ENCODE peak calls at places on chromosomes 3 and 15, in nine cellular contexts. M is stimulated activated CD8-positive, alpha-beta memory T cell treated with anti-CD3 and anti-CD28 coated beads, Interleukin-2, amount 100 ng/mL, for 48 hours; O is tibial nerve; Q is A549; J is stimulated activated CD4-positive, alpha-beta T cell treated with anti-CD3 and anti-CD28 coated beads, Interleukin-1b, Interleukin-23, amount 100 ng/mL, for 48 hours; T is body of pancreas; D is T-helper 2 cell treated with Interferon-gamma antibody and Interleukin-4, amounts not matched to agents 5 μg/mL and 100 μg/mL, for 36 hours; N is NCI-H146; R is HEK293T. A is an unnamed sample.

GRCh38 chr3:132180337-132180791 is 136.8 kb upstream of the ACP3 start:
- DNase-seq in M (no peak), O (no peak), Q (peak), J (no peak), T (no peak), D (no peak), N (peak), R (peak), A (peak)

GRCh38 chr3:58414538-58415197 is 19.0 kb downstream of the PDHB start:
- DNase-seq in M (no peak), O (peak), Q (peak), J (peak), T (peak), D (peak), N (peak), R (peak), A (peak)

GRCh38 chr3:46586738-46587246 is 20.7 kb upstream of the LRRC2 start:
- DNase-seq in M (no peak), O (no peak), Q (no peak), J (no peak), T (no peak), D (no peak), N (no peak), R (no peak), A (no peak)

GRCh38 chr15:77416954-77417353 is 3.0 kb downstream of the PEAK1 start:
- DNase-seq in M (no peak), O (no peak), Q (no peak), J (no peak), T (no peak), D (no peak), N (no peak), R (no peak), A (no peak)

GRCh38 chr15:50051811-50052419 is 67.1 kb downstream of the ATP8B4 start:
- DNase-seq in M (no peak), O (peak), Q (peak), J (peak), T (peak), D (no peak), N (no peak), R (peak), A (peak)

GRCh38 chr15:75203908-75204263 is 2.2 kb downstream of the C15orf39 start:
- DNase-seq in M (no peak), O (no peak), Q (no peak), J (peak), T (no peak), D (peak), N (no peak), R (no peak), A (no peak)

GRCh38 chr3:14300721-14301377 is 101.6 kb upstream of the SLC6A6 start:
- DNase-seq in M (no peak), O (no peak), Q (no peak), J (no peak), T (no peak), D (no peak), N (no peak), R (no peak), A (no peak)

GRCh38 chr3:195046441-195046840 is 224.5 kb downstream of the XXYLT1 start:
- DNase-seq in M (no peak), O (no peak), Q (no peak), J (no peak), T (no peak), D (no peak), N (no peak), R (no peak), A (no peak)

GRCh38 chr15:73600413-73601050 is 32.7 kb downstream of the NPTN start:
- DNase-seq in M (no peak), O (no peak), Q (no peak), J (no peak), T (no peak), D (no peak), N (no peak), R (no peak), A (peak)

GRCh38 chr15:42371125-42371524 is 11.8 kb downstream of the CAPN3 start:
- DNase-seq in M (no peak), O (no peak), Q (peak), J (peak), T (no peak), D (no peak), N (no peak), R (no peak), A (peak)

GRCh38 chr3:195075199-195075940 is 195.6 kb downstream of the XXYLT1 start:
- DNase-seq in M (no peak), O (no peak), Q (no peak), J (no peak), T (no peak), D (no peak), N (no peak), R (no peak), A (no peak)